ENCODE peak calls at places on chromosomes 1 and 21, in four cellular contexts. Z is MM.1S, P is PC-3, B is neural progenitor cell. A is an unnamed sample.

GRCh38 chr1:230550428-230550827 is 91.9 kb upstream of the COG2 start:
- DNase-seq in Z (no peak), P (peak; percentile 77), B (no peak), A (no peak)

GRCh38 chr1:155044812-155045690 is 6.1 kb upstream of the ADAM15 start:
- DNase-seq in Z (peak; percentile 93), P (peak; percentile 87), B (peak; percentile 89), A (peak; percentile 81)

GRCh38 chr1:50426702-50427085 is 3.5 kb upstream of the DMRTA2 start:
- DNase-seq in Z (no peak), P (no peak), B (peak; percentile 44), A (no peak)

GRCh38 chr1:16155537-16156410 is at the start of gene EPHA2:
- DNase-seq in Z (no peak), P (peak; percentile 97), B (peak; percentile 98), A (no peak)

GRCh38 chr1:52952112-52952511 is 25.0 kb downstream of the SCP2 start:
- DNase-seq in Z (no peak), P (no peak), B (no peak), A (no peak)

GRCh38 chr21:46324390-46325072 is 575 bp downstream of the PCNT start:
- DNase-seq in Z (peak; percentile 94), P (peak; percentile 89), B (peak; percentile 92), A (peak; percentile 90)

GRCh38 chr1:94069649-94070285 is 51.2 kb downstream of the ABCA4 start:
- DNase-seq in Z (no peak), P (peak; percentile 84), B (no peak), A (no peak)

GRCh38 chr1:155744711-155745283 is 55.9 kb downstream of the DAP3 start:
- DNase-seq in Z (no peak), P (peak; percentile 21), B (no peak), A (no peak)

GRCh38 chr1:119251751-119252150 is 111.3 kb upstream of the WARS2 start:
- DNase-seq in Z (no peak), P (no peak), B (no peak), A (no peak)

GRCh38 chr1:18932387-18932786 is 24.1 kb downstream of the IFFO2 start:
- DNase-seq in Z (no peak), P (peak; percentile 91), B (no peak), A (no peak)

GRCh38 chr1:31564606-31564989 is 11.7 kb upstream of the TINAGL1 start:
- DNase-seq in Z (no peak), P (no peak), B (no peak), A (no peak)

GRCh38 chr1:14165289-14165867 is 433.1 kb upstream of the KAZN start:
- DNase-seq in Z (peak; percentile 36), P (no peak), B (no peak), A (peak; percentile 74)

GRCh38 chr1:234369784-234370183 is 3.5 kb upstream of the COA6 start:
- DNase-seq in Z (no peak), P (peak; percentile 68), B (no peak), A (no peak)

GRCh38 chr21:32403201-32403701 is 9.3 kb upstream of the EVA1C start:
- DNase-seq in Z (peak; percentile 77), P (peak; percentile 88), B (peak; percentile 85), A (peak; percentile 70)

GRCh38 chr1:216710042-216710441 is 13.2 kb downstream of the ESRRG start:
- DNase-seq in Z (no peak), P (no peak), B (peak; percentile 51), A (no peak)

GRCh38 chr1:22941257-22941656 is 31.4 kb downstream of the LACTBL1 start:
- DNase-seq in Z (no peak), P (no peak), B (no peak), A (no peak)

GRCh38 chr1:225752245-225752644 is 25.4 kb upstream of the SRP9 start:
- DNase-seq in Z (no peak), P (no peak), B (no peak), A (peak; percentile 18)

GRCh38 chr1:59360170-59360569 is 63.3 kb downstream of the FGGY start:
- DNase-seq in Z (no peak), P (peak; percentile 70), B (no peak), A (no peak)

GRCh38 chr1:213014642-213015041 is 1.0 kb downstream of the ANGEL2 start:
- DNase-seq in Z (no peak), P (no peak), B (peak; percentile 29), A (peak; percentile 29)

GRCh38 chr1:184940694-184941093 is 33.6 kb downstream of the NIBAN1 start:
- DNase-seq in Z (no peak), P (no peak), B (no peak), A (no peak)

GRCh38 chr1:206703647-206704046 is 18.9 kb downstream of the MAPKAPK2 start:
- DNase-seq in Z (peak; percentile 31), P (no peak), B (no peak), A (no peak)

GRCh38 chr1:206705187-206705586 is 20.5 kb downstream of the MAPKAPK2 start:
- DNase-seq in Z (no peak), P (no peak), B (peak; percentile 81), A (no peak)

GRCh38 chr1:206702803-206703202 is 18.1 kb downstream of the MAPKAPK2 start:
- DNase-seq in Z (no peak), P (no peak), B (peak; percentile 57), A (no peak)

GRCh38 chr1:206705744-206706297 is 21.1 kb downstream of the MAPKAPK2 start:
- DNase-seq in Z (no peak), P (no peak), B (no peak), A (no peak)

GRCh38 chr1:206704239-206704638 is 19.5 kb downstream of the MAPKAPK2 start:
- DNase-seq in Z (no peak), P (no peak), B (no peak), A (no peak)
- H3K4me1 ChIP-seq in Z (peaks cover 32% of the 10 kb centered on the region), P (peaks cover 14% of the 10 kb centered on the region), B (peaks cover 71% of the 10 kb centered on the region), A (peaks cover 19% of the 10 kb centered on the region)

GRCh38 chr1:62725255-62725654 is 37.1 kb upstream of the DOCK7 start:
- DNase-seq in Z (peak; percentile 41), P (no peak), B (no peak), A (no peak)
- TF ChIP-seq EZH2phosphoT487 in Z (no peak), P (no peak), B (no peak), A (no peak)

DNA sequence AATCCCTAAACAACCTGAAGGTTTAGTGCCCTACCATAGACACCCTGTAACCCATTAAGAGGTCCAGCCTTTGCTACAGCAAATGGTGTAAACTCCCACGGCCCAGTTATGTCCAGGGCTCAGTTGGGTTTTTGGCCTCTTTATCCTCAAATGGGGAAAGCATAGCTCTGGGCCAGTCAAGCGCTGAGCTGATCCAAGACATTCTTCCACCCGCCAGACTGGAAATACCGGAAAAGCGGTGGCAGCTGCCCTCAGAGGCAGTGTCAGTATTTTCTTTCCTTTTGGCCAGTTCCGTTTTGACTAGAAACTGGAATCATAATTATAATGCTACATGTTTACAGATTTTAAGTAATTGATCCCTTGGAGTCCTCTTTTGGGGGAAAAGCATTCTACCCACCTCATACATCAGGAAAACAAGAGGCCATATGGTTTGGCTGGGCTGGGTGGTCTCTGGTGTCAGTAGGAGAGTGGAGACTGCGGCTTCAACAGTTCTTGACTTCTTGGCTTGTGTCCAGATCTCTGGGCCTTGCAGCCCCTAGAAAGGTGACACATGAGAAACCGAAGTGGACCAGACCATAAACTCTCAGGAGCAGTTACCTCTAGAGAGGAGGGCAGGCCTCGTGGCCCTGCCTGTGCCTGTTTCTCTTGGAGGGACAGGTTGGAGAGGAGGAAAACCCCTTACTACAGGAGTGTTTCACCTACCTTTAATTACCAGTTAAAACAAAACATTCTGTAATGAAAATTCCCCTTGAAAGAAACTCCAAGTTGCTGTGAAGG is 30.2 kb upstream of the CLDN14 start:
- DNase-seq in Z (no peak), P (peak; percentile 93), B (no peak), A (no peak)
- H3K4me1 ChIP-seq in Z (peaks cover 28% of the 10 kb centered on the region), P (peaks cover 45% of the 10 kb centered on the region), B (no peaks in the 10 kb centered on the region), A (peaks cover 78% of the 10 kb centered on the region)

DNA sequence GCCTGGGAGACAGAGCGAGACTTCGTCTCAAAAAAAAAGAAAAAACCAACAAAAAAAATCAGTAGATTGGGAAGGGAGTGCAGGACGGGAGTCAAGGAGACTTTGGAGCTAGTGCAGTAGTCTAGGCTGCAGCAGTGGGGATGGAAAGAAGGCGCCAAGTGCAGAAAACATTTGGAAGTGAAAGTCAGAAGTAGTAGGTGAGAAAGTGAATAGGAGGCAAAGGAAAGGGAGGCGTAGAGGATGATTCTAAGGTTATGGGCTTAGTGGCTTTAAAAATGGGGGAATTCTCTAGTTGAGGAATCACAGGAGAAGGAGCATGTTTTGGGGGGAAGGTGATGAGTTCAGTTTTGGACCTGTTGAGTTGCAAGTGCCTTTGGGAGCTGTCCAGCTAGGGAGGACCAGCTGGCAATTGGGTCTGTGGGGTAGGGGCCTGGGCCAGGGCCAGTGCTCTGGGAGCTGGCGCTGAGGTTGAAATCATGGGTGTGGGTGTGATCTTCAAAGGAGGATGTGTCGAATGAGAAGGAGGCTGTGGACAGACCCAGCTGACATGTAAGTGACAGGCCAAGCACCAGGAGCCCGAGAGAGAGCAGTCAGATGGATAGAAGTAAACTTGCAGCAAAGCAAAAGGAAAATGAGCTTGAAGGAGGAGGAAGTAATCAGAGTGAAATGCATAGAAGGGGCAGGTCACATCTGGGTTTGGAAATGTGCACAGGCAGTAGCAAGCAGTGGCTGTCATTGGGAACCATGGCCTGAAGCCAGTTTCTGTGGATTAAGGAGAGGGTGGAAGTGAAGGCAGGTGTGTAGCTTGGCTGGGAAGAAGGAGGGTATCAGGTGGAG is 15.8 kb downstream of the TMCC2 start:
- DNase-seq in Z (no peak), P (no peak), B (no peak), A (no peak)
- TF ChIP-seq EZH2phosphoT487 in Z (no peak), P (no peak), B (no peak), A (no peak)

DNA sequence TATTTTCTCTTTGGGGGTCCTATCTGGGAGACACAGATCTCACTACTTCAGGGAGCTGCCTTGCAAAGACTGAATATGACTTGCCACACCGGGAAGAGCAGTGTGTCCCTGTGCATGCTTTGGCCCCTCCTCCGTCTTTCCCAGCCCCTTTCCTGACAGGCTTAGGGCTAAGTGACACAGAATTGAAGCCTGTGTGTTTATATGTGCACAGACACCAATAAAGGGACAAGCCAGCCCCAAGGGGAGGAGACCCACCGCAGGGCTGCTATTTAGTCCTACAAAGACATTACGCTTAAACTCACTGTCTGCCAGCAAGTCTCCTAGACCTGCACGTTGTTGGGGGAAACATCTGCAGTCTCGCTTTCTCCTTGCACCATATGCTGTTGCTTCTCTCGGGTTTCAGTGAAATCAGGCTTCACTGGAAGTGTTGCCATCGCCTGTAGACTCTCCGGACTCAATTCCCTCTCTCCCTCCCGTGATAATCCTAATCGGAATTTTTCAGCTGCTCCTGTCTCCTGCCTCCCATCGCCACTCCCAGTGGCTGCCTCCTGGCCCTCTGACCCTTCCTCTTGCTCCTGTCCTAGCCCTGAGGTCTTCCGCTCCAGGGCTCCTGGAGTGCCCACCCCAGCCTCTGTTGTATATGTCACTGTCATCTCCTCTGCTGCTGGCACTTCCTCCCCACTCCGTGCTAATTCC is 58.5 kb upstream of the LRRC53 start:
- DNase-seq in Z (no peak), P (no peak), B (peak; percentile 33), A (no peak)
- H3K4me1 ChIP-seq in Z (no peaks in the 10 kb centered on the region), P (no peaks in the 10 kb centered on the region), B (peaks cover 11% of the 10 kb centered on the region), A (no peaks in the 10 kb centered on the region)

GRCh38 chr1:29136463-29136915 is 12.8 kb upstream of the TMEM200B start:
- DNase-seq in Z (no peak), P (peak; percentile 38), B (no peak), A (no peak)
- TF ChIP-seq EZH2phosphoT487 in Z (no peak), P (no peak), B (no peak), A (no peak)

GRCh38 chr1:168229893-168230292 is 4.1 kb downstream of the SFT2D2 start:
- DNase-seq in Z (no peak), P (peak; percentile 53), B (no peak), A (no peak)
- H3K4me1 ChIP-seq in Z (peaks cover 21% of the 10 kb centered on the region), P (peaks cover 50% of the 10 kb centered on the region), B (peaks cover 8% of the 10 kb centered on the region), A (peaks cover 32% of the 10 kb centered on the region)

A was measured in OCI-LY7.